ENCODE peak calls at places on chromosomes 12 and 14, in four cellular contexts. T, D, P and N are unnamed samples.
A peak's percentile ranks its signal among the peaks of the same experiment; 100 is the strongest.

GRCh38 chr12:47527816-47528215 is 178.0 kb downstream of the RPAP3 start:
- DNase-seq in T (no peak), D (no peak), P (peak; percentile 53), N (no peak)

GRCh38 chr14:105384041-105384557 is 14.2 kb upstream of the TEX22 start:
- DNase-seq in T (no peak), D (no peak), P (no peak), N (no peak)

GRCh38 chr14:51929920-51930682 is 59.2 kb upstream of the RTRAF start:
- DNase-seq in T (peak; percentile 8), D (no peak), P (no peak), N (no peak)

GRCh38 chr12:122190842-122191668 is 8.1 kb downstream of the LRRC43 start:
- DNase-seq in T (peak; percentile 40), D (peak; percentile 24), P (peak; percentile 48), N (peak; percentile 52)

GRCh38 chr12:101697930-101698781 is 716 bp downstream of the CHPT1 start:
- DNase-seq in T (peak; percentile 40), D (peak; percentile 76), P (no peak), N (peak; percentile 57)

GRCh38 chr12:13727707-13728147 is 253.7 kb downstream of the GRIN2B start:
- DNase-seq in T (peak; percentile 98), D (no peak), P (no peak), N (no peak)

GRCh38 chr12:68100241-68100640 is 59.3 kb downstream of the IFNG start:
- DNase-seq in T (no peak), D (no peak), P (no peak), N (no peak)

GRCh38 chr12:114995891-114996290 is 311.9 kb upstream of the TBX3 start:
- DNase-seq in T (peak; percentile 5), D (no peak), P (no peak), N (peak; percentile 68)

GRCh38 chr14:101600336-101600890 is 39.1 kb downstream of the DIO3 start:
- DNase-seq in T (no peak), D (no peak), P (no peak), N (no peak)

GRCh38 chr14:49971156-49972141 is 78.6 kb downstream of the ARF6 start:
- DNase-seq in T (no peak), D (peak; percentile 29), P (no peak), N (no peak)

GRCh38 chr14:104224516-104225281 is 86.3 kb downstream of the KIF26A start:
- DNase-seq in T (peak; percentile 59), D (no peak), P (no peak), N (no peak)

GRCh38 chr12:85823436-85824179 is 12.6 kb downstream of the RASSF9 start:
- DNase-seq in T (no peak), D (no peak), P (peak; percentile 33), N (peak; percentile 13)

GRCh38 chr14:94542111-94542810 is 19.0 kb upstream of the SERPINA4 start:
- DNase-seq in T (no peak), D (no peak), P (no peak), N (peak; percentile 48)

GRCh38 chr12:3697311-3697870 is 55.5 kb downstream of the CRACR2A start:
- DNase-seq in T (no peak), D (no peak), P (no peak), N (no peak)

GRCh38 chr14:103593577-103593976 is 30.8 kb downstream of the COA8 start:
- DNase-seq in T (no peak), D (no peak), P (no peak), N (no peak)

GRCh38 chr14:99755629-99756603 is 37.3 kb upstream of the EML1 start:
- DNase-seq in T (no peak), D (no peak), P (peak; percentile 95), N (peak; percentile 74)

GRCh38 chr14:82414853-82415539 is 881.3 kb upstream of the SEL1L start:
- DNase-seq in T (no peak), D (no peak), P (no peak), N (no peak)

GRCh38 chr12:20007331-20007730 is 361.0 kb upstream of the PDE3A start:
- DNase-seq in T (no peak), D (no peak), P (no peak), N (no peak)

GRCh38 chr12:104219908-104220404 is 4.4 kb downstream of the TXNRD1 start:
- DNase-seq in T (peak; percentile 39), D (peak; percentile 39), P (peak; percentile 92), N (peak; percentile 88)

GRCh38 chr12:49336645-49337584 is at the start of gene C1QL4:
- DNase-seq in T (peak; percentile 38), D (peak; percentile 62), P (peak; percentile 40), N (no peak)

GRCh38 chr12:128592345-128592744 is 231.4 kb downstream of the SLC15A4 start:
- DNase-seq in T (no peak), D (no peak), P (no peak), N (no peak)